ENCODE peak calls at places on chromosomes 4 and X, in six cellular contexts. H, E, Y, D, R and A are unnamed samples.
A peak's percentile ranks its signal among the peaks of the same experiment; 100 is the strongest.

GRCh38 chr4:183852910-183853555 is 52.1 kb upstream of the STOX2 start:
- DNase-seq in H (no peak), E (no peak), Y (no peak), D (no peak), R (no peak), A (no peak)

GRCh38 chr4:28357985-28358384 is 1497.3 kb downstream of the STIM2 start:
- DNase-seq in H (peak; percentile 1), E (no peak), Y (no peak), D (no peak), R (no peak), A (peak; percentile 1)

GRCh38 chrX:9278475-9279270 is 186.2 kb upstream of the TBL1X start:
- DNase-seq in H (no peak), E (no peak), Y (no peak), D (no peak), R (no peak), A (no peak)

GRCh38 chr4:40940317-40940720 is 190.6 kb downstream of the NSUN7 start:
- DNase-seq in H (no peak), E (no peak), Y (no peak), D (no peak), R (no peak), A (no peak)

GRCh38 chrX:42803320-42803719 is 25.4 kb upstream of the PPP1R2C start:
- DNase-seq in H (no peak), E (no peak), Y (no peak), D (no peak), R (no peak), A (no peak)

GRCh38 chr4:16382571-16382970 is 156.3 kb upstream of the TAPT1 start:
- DNase-seq in H (no peak), E (no peak), Y (no peak), D (no peak), R (no peak), A (no peak)

GRCh38 chr4:152643153-152644035 is 36.4 kb downstream of the TMEM154 start:
- DNase-seq in H (no peak), E (no peak), Y (no peak), D (no peak), R (no peak), A (no peak)

GRCh38 chr4:74006009-74006476 is 7.6 kb upstream of the CXCL5 start:
- DNase-seq in H (no peak), E (no peak), Y (no peak), D (no peak), R (no peak), A (no peak)

GRCh38 chr4:9762823-9763475 is 18.5 kb upstream of the DRD5 start:
- DNase-seq in H (peak; percentile 73), E (no peak), Y (peak; percentile 29), D (no peak), R (peak; percentile 67), A (peak; percentile 19)

GRCh38 chrX:1394731-1395501 is 3.0 kb upstream of the SLC25A6 start:
- DNase-seq in H (no peak), E (no peak), Y (no peak), D (no peak), R (no peak), A (no peak)

GRCh38 chr4:130233377-130234047 is 1137.6 kb downstream of the C4orf33 start:
- DNase-seq in H (no peak), E (no peak), Y (no peak), D (no peak), R (no peak), A (no peak)

GRCh38 chrX:1480082-1480785 is 27.5 kb upstream of the ASMTL start:
- DNase-seq in H (no peak), E (no peak), Y (no peak), D (no peak), R (no peak), A (no peak)

GRCh38 chr4:84479663-84480062 is 19.4 kb downstream of the NKX6-1 start:
- DNase-seq in H (peak; percentile 57), E (no peak), Y (no peak), D (no peak), R (no peak), A (no peak)

GRCh38 chrX:68695206-68695845 is 47.9 kb downstream of the STARD8 start:
- DNase-seq in H (no peak), E (no peak), Y (no peak), D (no peak), R (no peak), A (no peak)

GRCh38 chr4:72430050-72430449 is 139.0 kb downstream of the ADAMTS3 start:
- DNase-seq in H (no peak), E (no peak), Y (no peak), D (no peak), R (no peak), A (no peak)

GRCh38 chrX:150680974-150681373 is 12.2 kb upstream of the MTMR1 start:
- DNase-seq in H (peak; percentile 65), E (no peak), Y (no peak), D (no peak), R (no peak), A (no peak)